ENCODE peak calls at places on chromosomes 5 and 9, in seven cellular contexts. One of them, this sample, is unnamed.

GRCh38 chr5:74631088-74631960 is 9.2 kb downstream of the ENC1 start:
- DNase-seq in DMS153: no peak
- DNase-seq in T-cell: peak
- DNase-seq in cerebellar cortex: no peak
- DNase-seq in CD4-positive, alpha-beta T cell: peak
- DNase-seq in NCI-H526: no peak
- DNase-seq in uterus: no peak
- DNase-seq in this sample: no peak

GRCh38 chr5:82151622-82152021 is 126.5 kb downstream of the RPS23 start:
- DNase-seq in uterus: no peak
- DNase-seq in DMS153: peak
- DNase-seq in T-cell: no peak
- DNase-seq in CD4-positive, alpha-beta T cell: no peak
- DNase-seq in cerebellar cortex: no peak
- DNase-seq in NCI-H526: no peak
- DNase-seq in this sample: no peak

GRCh38 chr5:124438390-124439380 is 307.8 kb downstream of the ZNF608 start:
- DNase-seq in DMS153: no peak
- DNase-seq in cerebellar cortex: no peak
- DNase-seq in NCI-H526: peak
- DNase-seq in uterus: no peak
- DNase-seq in T-cell: no peak
- DNase-seq in CD4-positive, alpha-beta T cell: no peak
- DNase-seq in this sample: no peak

GRCh38 chr9:2180171-2180570 is 165.0 kb downstream of the SMARCA2 start:
- DNase-seq in T-cell: no peak
- DNase-seq in uterus: no peak
- DNase-seq in NCI-H526: no peak
- DNase-seq in CD4-positive, alpha-beta T cell: no peak
- DNase-seq in DMS153: no peak
- DNase-seq in cerebellar cortex: peak
- DNase-seq in this sample: no peak

GRCh38 chr5:125484272-125485002 is 738.0 kb upstream of the ZNF608 start:
- DNase-seq in T-cell: no peak
- DNase-seq in cerebellar cortex: peak
- DNase-seq in CD4-positive, alpha-beta T cell: no peak
- DNase-seq in NCI-H526: no peak
- DNase-seq in DMS153: no peak
- DNase-seq in uterus: peak
- DNase-seq in this sample: peak

GRCh38 chr5:119269061-119269579 is 86.7 kb upstream of the TNFAIP8 start:
- DNase-seq in CD4-positive, alpha-beta T cell: peak
- DNase-seq in T-cell: no peak
- DNase-seq in DMS153: peak
- DNase-seq in cerebellar cortex: peak
- DNase-seq in uterus: peak
- DNase-seq in NCI-H526: peak
- DNase-seq in this sample: no peak

GRCh38 chr5:171913987-171914273 is 92.5 kb downstream of the FBXW11 start:
- DNase-seq in cerebellar cortex: no peak
- DNase-seq in NCI-H526: no peak
- DNase-seq in DMS153: no peak
- DNase-seq in T-cell: no peak
- DNase-seq in CD4-positive, alpha-beta T cell: no peak
- DNase-seq in uterus: no peak
- DNase-seq in this sample: no peak

GRCh38 chr5:179475211-179475840 is 75.0 kb upstream of the RUFY1 start:
- DNase-seq in uterus: no peak
- DNase-seq in DMS153: no peak
- DNase-seq in CD4-positive, alpha-beta T cell: no peak
- DNase-seq in NCI-H526: no peak
- DNase-seq in T-cell: no peak
- DNase-seq in cerebellar cortex: no peak
- DNase-seq in this sample: no peak